ENCODE peak calls at places on chromosomes 2 and 18, in seven cellular contexts. F is WERI-Rb-1, Y is H9, H is PC-9, D is OCI-LY7, L is upper lobe of left lung, I is Panc1. X is an unnamed sample.

GRCh38 chr2:239902749-239903201 is 122.4 kb downstream of the NDUFA10 start:
- DNase-seq in F (no peak), Y (peak), H (no peak), D (no peak), L (no peak), I (no peak), X (no peak)

GRCh38 chr2:230202430-230203109 is 17.2 kb downstream of the SP110 start:
- DNase-seq in F (no peak), Y (no peak), H (no peak), D (peak), L (no peak), I (no peak), X (no peak)

GRCh38 chr2:193712912-193713311 is 1518.2 kb upstream of the TMEFF2 start:
- DNase-seq in F (no peak), Y (no peak), H (no peak), D (no peak), L (no peak), I (no peak), X (no peak)

GRCh38 chr2:71458413-71459083 is 5.2 kb downstream of the DYSF start:
- DNase-seq in F (no peak), Y (no peak), H (peak), D (no peak), L (no peak), I (no peak), X (no peak)

GRCh38 chr18:76846217-76846616 is 23.9 kb downstream of the ZNF236 start:
- DNase-seq in F (no peak), Y (no peak), H (no peak), D (no peak), L (no peak), I (no peak), X (no peak)

GRCh38 chr2:65612654-65613053 is 180.3 kb upstream of the SPRED2 start:
- DNase-seq in F (no peak), Y (no peak), H (no peak), D (no peak), L (no peak), I (no peak), X (no peak)

GRCh38 chr18:42038936-42039335 is 83.9 kb downstream of the PIK3C3 start:
- DNase-seq in F (no peak), Y (no peak), H (no peak), D (no peak), L (no peak), I (no peak), X (no peak)

GRCh38 chr2:197358927-197359326 is 48.3 kb upstream of the ANKRD44 start:
- DNase-seq in F (no peak), Y (no peak), H (no peak), D (no peak), L (no peak), I (no peak), X (no peak)

GRCh38 chr2:20184067-20184938 is 40.6 kb downstream of the SDC1 start:
- DNase-seq in F (no peak), Y (no peak), H (peak), D (no peak), L (no peak), I (no peak), X (peak)

GRCh38 chr2:210003394-210003793 is 956 bp downstream of the RPE start:
- DNase-seq in F (no peak), Y (no peak), H (no peak), D (peak), L (no peak), I (no peak), X (no peak)

GRCh38 chr2:106104332-106105062 is 89.6 kb downstream of the UXS1 start:
- DNase-seq in F (peak), Y (peak), H (peak), D (peak), L (no peak), I (peak), X (no peak)

GRCh38 chr2:49812730-49813129 is 658.4 kb upstream of the FSHR start:
- DNase-seq in F (no peak), Y (no peak), H (no peak), D (no peak), L (no peak), I (no peak), X (no peak)

GRCh38 chr18:7566587-7567486 is at the start of gene PTPRM:
- DNase-seq in F (peak), Y (peak), H (peak), D (no peak), L (peak), I (no peak), X (peak)

GRCh38 chr2:222311321-222311977 is 12.7 kb upstream of the PAX3 start:
- DNase-seq in F (no peak), Y (peak), H (no peak), D (no peak), L (peak), I (no peak), X (no peak)

GRCh38 chr2:23745726-23746105 is 181.2 kb downstream of the ATAD2B start:
- DNase-seq in F (no peak), Y (no peak), H (no peak), D (no peak), L (no peak), I (no peak), X (no peak)

GRCh38 chr2:201678442-201678841 is 20.0 kb downstream of the MPP4 start:
- DNase-seq in F (no peak), Y (no peak), H (no peak), D (no peak), L (no peak), I (no peak), X (no peak)

GRCh38 chr2:130790808-130791616 is 35.7 kb downstream of the AMER3 start:
- DNase-seq in F (no peak), Y (no peak), H (no peak), D (no peak), L (no peak), I (no peak), X (no peak)

GRCh38 chr2:54439582-54439981 is 16.5 kb upstream of the SPTBN1 start:
- DNase-seq in F (no peak), Y (no peak), H (no peak), D (no peak), L (no peak), I (no peak), X (no peak)

GRCh38 chr2:168359082-168359481 is 97.0 kb upstream of the CERS6 start:
- DNase-seq in F (no peak), Y (no peak), H (no peak), D (no peak), L (no peak), I (no peak), X (no peak)

GRCh38 chr18:47397671-47398319 is 146.3 kb upstream of the SKOR2 start:
- DNase-seq in F (peak), Y (peak), H (no peak), D (peak), L (no peak), I (no peak), X (no peak)

GRCh38 chr2:28356095-28356911 is 36.4 kb upstream of the FOSL2 start:
- DNase-seq in F (no peak), Y (no peak), H (peak), D (no peak), L (peak), I (no peak), X (no peak)

GRCh38 chr2:196174424-196174823 is 3.0 kb upstream of the STK17B start:
- DNase-seq in F (no peak), Y (peak), H (no peak), D (peak), L (no peak), I (no peak), X (no peak)

GRCh38 chr2:42984081-42984480 is 191.7 kb upstream of the HAAO start:
- DNase-seq in F (peak), Y (no peak), H (no peak), D (no peak), L (no peak), I (no peak), X (no peak)

GRCh38 chr2:122261923-122262322 is 506.5 kb downstream of the TSN start:
- DNase-seq in F (no peak), Y (no peak), H (no peak), D (no peak), L (no peak), I (no peak), X (no peak)

GRCh38 chr2:184769038-184769437 is 170.7 kb downstream of the ZNF804A start:
- DNase-seq in F (no peak), Y (no peak), H (no peak), D (no peak), L (no peak), I (no peak), X (no peak)

GRCh38 chr2:133480707-133481429 is 87.4 kb downstream of the NCKAP5 start:
- DNase-seq in F (no peak), Y (no peak), H (no peak), D (no peak), L (no peak), I (no peak), X (no peak)

GRCh38 chr2:151827564-151828142 is 568 bp downstream of the ARL5A start:
- DNase-seq in F (no peak), Y (peak), H (peak), D (peak), L (no peak), I (no peak), X (no peak)

GRCh38 chr2:122414911-122415310 is 659.5 kb downstream of the TSN start:
- DNase-seq in F (no peak), Y (no peak), H (no peak), D (no peak), L (no peak), I (no peak), X (no peak)

GRCh38 chr2:25293145-25293544 is 48.6 kb downstream of the DNMT3A start:
- DNase-seq in F (no peak), Y (no peak), H (no peak), D (no peak), L (no peak), I (no peak), X (no peak)

GRCh38 chr2:128791120-128791982 is 472.7 kb upstream of the HS6ST1 start:
- DNase-seq in F (no peak), Y (peak), H (no peak), D (no peak), L (peak), I (no peak), X (no peak)

GRCh38 chr2:207633686-207634085 is 8.5 kb upstream of the METTL21A start:
- DNase-seq in F (no peak), Y (no peak), H (no peak), D (no peak), L (no peak), I (no peak), X (no peak)

GRCh38 chr2:207640661-207641060 is 15.5 kb upstream of the METTL21A start:
- DNase-seq in F (no peak), Y (no peak), H (no peak), D (no peak), L (no peak), I (no peak), X (no peak)

GRCh38 chr2:207632575-207633492 is 7.6 kb upstream of the METTL21A start:
- DNase-seq in F (no peak), Y (no peak), H (peak), D (no peak), L (no peak), I (no peak), X (no peak)

GRCh38 chr2:207640160-207640559 is 15.0 kb upstream of the METTL21A start:
- DNase-seq in F (no peak), Y (no peak), H (no peak), D (no peak), L (no peak), I (no peak), X (no peak)

DNA sequence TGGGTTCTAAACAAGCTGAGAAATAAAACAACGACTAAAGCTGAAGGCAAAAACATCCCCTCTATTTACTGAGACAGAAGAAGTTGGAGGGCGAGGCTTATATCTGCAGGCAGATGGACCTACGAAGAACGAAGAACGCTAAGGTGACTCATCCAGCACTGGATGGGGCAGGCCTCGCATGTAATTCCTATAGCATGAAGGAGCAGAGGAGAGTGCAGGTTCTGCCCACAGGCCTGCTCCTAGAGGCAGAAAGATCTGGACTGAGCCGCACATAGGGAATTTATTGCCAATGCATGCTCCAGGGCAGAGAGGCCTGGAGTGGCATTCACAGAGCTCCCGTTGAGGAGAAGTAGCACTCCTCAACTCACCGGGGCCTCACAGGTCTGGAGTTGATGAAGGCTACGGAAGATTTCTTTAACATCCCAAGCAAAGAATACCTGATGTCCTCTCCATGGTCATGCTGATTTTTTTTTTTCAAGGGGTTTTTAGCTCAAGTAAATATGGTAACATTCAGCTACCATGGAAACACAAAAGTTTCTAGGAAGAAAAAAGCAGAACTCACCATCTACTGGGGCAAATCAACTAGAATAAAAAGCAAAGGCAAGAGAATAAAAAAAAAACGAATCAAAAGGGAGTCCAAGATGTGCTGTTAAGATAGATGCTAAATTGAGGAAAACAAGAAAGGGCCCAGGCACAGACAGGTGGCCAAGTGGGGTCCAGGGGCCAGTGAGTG is 10.4 kb upstream of the METTL21A start:
- DNase-seq in F (no peak), Y (peak), H (no peak), D (no peak), L (no peak), I (no peak), X (peak)
- H3K27ac ChIP-seq in F (no peak), Y (no peak), H (no peak), D (no peak), L (no peak), I (no peak), X (no peak)

GRCh38 chr2:120245520-120245835 is 7.2 kb upstream of the RALB start:
- DNase-seq in F (peak), Y (no peak), H (peak), D (no peak), L (no peak), I (no peak), X (no peak)
- H3K27ac ChIP-seq in F (peak), Y (no peak), H (peak), D (no peak), L (peak), I (peak), X (peak)

DNA sequence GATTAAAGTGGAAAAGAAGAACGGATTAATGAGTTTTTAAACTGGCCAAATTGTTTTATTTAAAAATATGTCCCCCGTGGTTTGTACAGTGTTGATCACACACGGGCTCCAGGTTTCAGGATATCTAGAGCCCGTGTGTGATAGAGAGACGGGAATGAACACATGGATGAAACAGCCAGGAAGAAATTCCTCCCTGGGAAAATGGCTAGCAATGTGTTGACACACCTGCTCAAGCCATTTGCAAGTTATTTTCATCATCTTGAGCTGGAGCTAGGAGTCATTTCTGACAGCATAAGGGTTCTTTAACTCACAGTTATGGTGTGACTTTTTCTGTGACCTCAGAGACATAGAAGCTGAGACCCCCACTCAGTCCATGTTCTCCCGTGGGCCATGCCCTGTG is 81.6 kb downstream of the LRRFIP1 start:
- DNase-seq in F (no peak), Y (no peak), H (no peak), D (no peak), L (no peak), I (no peak), X (no peak)
- H3K27ac ChIP-seq in F (no peak), Y (no peak), H (no peak), D (no peak), L (peak), I (no peak), X (no peak)

GRCh38 chr2:159793265-159793664 is 4.7 kb downstream of the CD302 start:
- DNase-seq in F (no peak), Y (no peak), H (no peak), D (no peak), L (no peak), I (no peak), X (no peak)
- H3K27ac ChIP-seq in F (no peak), Y (no peak), H (no peak), D (no peak), L (peak), I (no peak), X (no peak)

GRCh38 chr2:237888389-237888788 is 29.0 kb downstream of the RAMP1 start:
- DNase-seq in F (no peak), Y (no peak), H (no peak), D (no peak), L (no peak), I (no peak), X (no peak)
- H3K27ac ChIP-seq in F (no peak), Y (no peak), H (peak), D (no peak), L (no peak), I (no peak), X (peak)

DNA sequence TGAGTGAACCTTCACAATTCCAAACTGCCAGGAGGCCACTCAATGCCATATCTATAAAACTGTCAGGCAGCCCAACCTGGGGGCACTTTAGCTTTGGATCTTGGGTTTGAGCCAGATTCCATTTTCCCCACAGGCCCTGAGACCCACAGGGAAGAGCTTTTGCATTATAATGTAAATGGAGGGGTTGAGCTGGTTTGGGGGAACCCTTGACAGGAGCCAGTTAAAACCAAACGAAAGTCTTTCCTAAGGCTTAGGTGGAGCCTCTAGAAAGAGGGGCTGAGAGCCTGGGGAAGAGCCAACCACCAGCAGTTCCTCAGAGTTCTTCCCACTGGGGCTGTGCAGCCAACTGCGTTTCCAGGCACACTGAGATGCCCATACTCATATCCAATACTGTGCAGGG is 42.7 kb downstream of the BCL11A start:
- DNase-seq in F (no peak), Y (no peak), H (no peak), D (no peak), L (no peak), I (no peak), X (no peak)
- H3K27ac ChIP-seq in F (no peak), Y (no peak), H (no peak), D (no peak), L (no peak), I (no peak), X (no peak)

GRCh38 chr2:164213916-164214315 is 407.4 kb downstream of the GRB14 start:
- DNase-seq in F (no peak), Y (no peak), H (no peak), D (no peak), L (no peak), I (no peak), X (no peak)
- H3K27ac ChIP-seq in F (no peak), Y (peak), H (no peak), D (no peak), L (no peak), I (no peak), X (no peak)